ENCODE peak calls at places on chromosomes 5 and 9, in six cellular contexts. J is OCI-LY7, G is left ventricle myocardium inferior, A is choroid plexus epithelial cell, B is stomach, C is foreskin fibroblast. W is an unnamed sample.
A peak's percentile ranks its signal among the peaks of the same experiment; 100 is the strongest.

GRCh38 chr5:132293066-132293991 is 865 bp upstream of the SLC22A4 start:
- DNase-seq in J (no peak), G (peak; percentile 90), A (peak; percentile 90), B (peak; percentile 73), C (peak; percentile 84), W (peak; percentile 56)

GRCh38 chr5:168611163-168611562 is 32.0 kb upstream of the PANK3 start:
- DNase-seq in J (no peak), G (no peak), A (peak; percentile 58), B (no peak), C (no peak), W (no peak)

GRCh38 chr9:82997471-82998140 is 65.3 kb downstream of the RASEF start:
- DNase-seq in J (no peak), G (no peak), A (no peak), B (no peak), C (no peak), W (no peak)

GRCh38 chr5:456351-457194 is 13.6 kb downstream of the EXOC3 start:
- DNase-seq in J (no peak), G (peak; percentile 6), A (no peak), B (peak; percentile 15), C (no peak), W (no peak)

GRCh38 chr9:96777539-96777864 is 385 bp downstream of the ZNF510 start:
- DNase-seq in J (no peak), G (no peak), A (peak; percentile 16), B (no peak), C (no peak), W (no peak)

GRCh38 chr5:97075649-97076048 is 66.8 kb downstream of the LIX1 start:
- DNase-seq in J (no peak), G (no peak), A (no peak), B (no peak), C (no peak), W (no peak)

GRCh38 chr5:154721476-154722058 is 33.6 kb upstream of the LARP1 start:
- DNase-seq in J (no peak), G (no peak), A (no peak), B (no peak), C (no peak), W (no peak)

GRCh38 chr5:6805835-6806234 is 92.6 kb downstream of the TENT4A start:
- DNase-seq in J (no peak), G (no peak), A (no peak), B (no peak), C (no peak), W (no peak)

GRCh38 chr5:91229031-91229623 is 154.0 kb downstream of the ARRDC3 start:
- DNase-seq in J (no peak), G (no peak), A (no peak), B (no peak), C (no peak), W (no peak)

GRCh38 chr5:178241259-178241658 is 8.7 kb upstream of the PHYKPL start:
- DNase-seq in J (no peak), G (peak; percentile 42), A (no peak), B (no peak), C (no peak), W (no peak)

GRCh38 chr9:128105538-128106175 is 21.9 kb downstream of the PTGES2 start:
- DNase-seq in J (no peak), G (no peak), A (no peak), B (no peak), C (no peak), W (no peak)

GRCh38 chr5:142167458-142167857 is 58.9 kb downstream of the NDFIP1 start:
- DNase-seq in J (no peak), G (no peak), A (peak; percentile 17), B (no peak), C (no peak), W (no peak)

GRCh38 chr5:169164481-169164925 is 136.4 kb downstream of the SLIT3 start:
- DNase-seq in J (no peak), G (no peak), A (no peak), B (peak; percentile 74), C (peak; percentile 72), W (no peak)

GRCh38 chr5:101728933-101729332 is 567.2 kb downstream of the SLCO4C1 start:
- DNase-seq in J (no peak), G (no peak), A (peak; percentile 1), B (no peak), C (no peak), W (peak; percentile 1)

GRCh38 chr5:138461343-138462125 is 3.7 kb upstream of the EGR1 start:
- DNase-seq in J (no peak), G (no peak), A (peak; percentile 72), B (peak; percentile 35), C (peak; percentile 68), W (no peak)

GRCh38 chr5:72194846-72195245 is 87.6 kb downstream of the MAP1B start:
- DNase-seq in J (no peak), G (no peak), A (peak; percentile 50), B (no peak), C (no peak), W (peak; percentile 78)

GRCh38 chr5:149854881-149855280 is 89.7 kb downstream of the PDE6A start:
- DNase-seq in J (no peak), G (no peak), A (no peak), B (no peak), C (no peak), W (no peak)

GRCh38 chr5:145180341-145180740 is 654.8 kb downstream of the PRELID2 start:
- DNase-seq in J (no peak), G (no peak), A (no peak), B (no peak), C (no peak), W (no peak)

GRCh38 chr9:133641396-133641655 is 5.2 kb downstream of the DBH start:
- DNase-seq in J (no peak), G (no peak), A (no peak), B (no peak), C (no peak), W (no peak)

GRCh38 chr5:33788922-33789321 is 102.9 kb downstream of the ADAMTS12 start:
- DNase-seq in J (no peak), G (no peak), A (peak; percentile 97), B (no peak), C (peak; percentile 98), W (no peak)

GRCh38 chr9:104342552-104342951 is 161.5 kb upstream of the OR13F1 start:
- DNase-seq in J (no peak), G (no peak), A (no peak), B (no peak), C (no peak), W (no peak)

GRCh38 chr9:13266172-13266571 is 13.3 kb downstream of the MPDZ start:
- DNase-seq in J (no peak), G (no peak), A (peak; percentile 96), B (no peak), C (peak; percentile 38), W (no peak)

GRCh38 chr5:4640793-4641192 is 499.3 kb upstream of the ADAMTS16 start:
- DNase-seq in J (no peak), G (no peak), A (peak; percentile 10), B (no peak), C (no peak), W (no peak)

GRCh38 chr5:102856374-102856748 is 101.3 kb downstream of the PAM start:
- DNase-seq in J (no peak), G (no peak), A (peak; percentile 55), B (no peak), C (peak; percentile 65), W (no peak)

GRCh38 chr9:5470122-5470521 is 19.8 kb downstream of the CD274 start:
- DNase-seq in J (no peak), G (no peak), A (no peak), B (no peak), C (no peak), W (no peak)

DNA sequence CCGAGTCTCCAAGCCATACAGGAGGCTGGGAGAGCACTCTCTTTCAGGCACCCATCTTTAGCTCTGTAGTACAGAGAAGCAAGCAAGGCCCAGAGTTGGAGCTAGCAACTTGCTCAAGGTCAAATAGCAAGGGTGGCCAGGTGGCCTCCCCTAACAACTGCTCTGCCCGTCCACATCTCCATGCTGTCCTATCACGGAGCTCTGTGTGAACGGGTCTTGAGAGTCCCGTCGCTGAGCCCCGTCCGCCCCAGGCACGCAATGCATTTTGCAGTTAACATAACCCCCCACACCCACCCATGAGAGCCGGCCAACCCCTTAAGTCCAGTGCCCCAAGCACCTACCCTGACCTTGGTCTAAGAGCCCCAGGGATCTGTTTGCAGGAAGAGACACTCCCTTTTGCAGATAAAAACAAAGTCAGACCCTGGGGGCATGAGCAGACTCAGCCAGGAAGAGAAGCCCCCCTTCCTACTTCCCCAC is 1.5 kb downstream of the RNF44 start:
- DNase-seq in J (peak; percentile 44), G (no peak), A (no peak), B (no peak), C (no peak), W (no peak)
- H3K4me3 ChIP-seq in J (peak overlapping the region; percentile 79), G (peak overlapping the region; percentile 93), A (peak overlapping the region; percentile 99), B (peak overlapping the region; percentile 82), C (peak overlapping the region; percentile 100), W (peak overlapping the region; percentile 99)

GRCh38 chr9:4260661-4261060 is 39.2 kb downstream of the GLIS3 start:
- DNase-seq in J (no peak), G (no peak), A (no peak), B (no peak), C (no peak), W (no peak)

GRCh38 chr9:4262735-4263141 is 37.1 kb downstream of the GLIS3 start:
- DNase-seq in J (no peak), G (no peak), A (peak; percentile 93), B (no peak), C (peak; percentile 67), W (no peak)

GRCh38 chr9:4259489-4259888 is 40.4 kb downstream of the GLIS3 start:
- DNase-seq in J (no peak), G (no peak), A (no peak), B (no peak), C (no peak), W (no peak)

GRCh38 chr9:4258321-4259093 is 41.4 kb downstream of the GLIS3 start:
- DNase-seq in J (no peak), G (no peak), A (peak; percentile 58), B (no peak), C (peak; percentile 17), W (no peak)
- H3K4me3 ChIP-seq in J (no peak overlapping the region), G (no peak overlapping the region), A (no peak overlapping the region), B (no peak overlapping the region), C (no peak overlapping the region), W (no peak overlapping the region)

DNA sequence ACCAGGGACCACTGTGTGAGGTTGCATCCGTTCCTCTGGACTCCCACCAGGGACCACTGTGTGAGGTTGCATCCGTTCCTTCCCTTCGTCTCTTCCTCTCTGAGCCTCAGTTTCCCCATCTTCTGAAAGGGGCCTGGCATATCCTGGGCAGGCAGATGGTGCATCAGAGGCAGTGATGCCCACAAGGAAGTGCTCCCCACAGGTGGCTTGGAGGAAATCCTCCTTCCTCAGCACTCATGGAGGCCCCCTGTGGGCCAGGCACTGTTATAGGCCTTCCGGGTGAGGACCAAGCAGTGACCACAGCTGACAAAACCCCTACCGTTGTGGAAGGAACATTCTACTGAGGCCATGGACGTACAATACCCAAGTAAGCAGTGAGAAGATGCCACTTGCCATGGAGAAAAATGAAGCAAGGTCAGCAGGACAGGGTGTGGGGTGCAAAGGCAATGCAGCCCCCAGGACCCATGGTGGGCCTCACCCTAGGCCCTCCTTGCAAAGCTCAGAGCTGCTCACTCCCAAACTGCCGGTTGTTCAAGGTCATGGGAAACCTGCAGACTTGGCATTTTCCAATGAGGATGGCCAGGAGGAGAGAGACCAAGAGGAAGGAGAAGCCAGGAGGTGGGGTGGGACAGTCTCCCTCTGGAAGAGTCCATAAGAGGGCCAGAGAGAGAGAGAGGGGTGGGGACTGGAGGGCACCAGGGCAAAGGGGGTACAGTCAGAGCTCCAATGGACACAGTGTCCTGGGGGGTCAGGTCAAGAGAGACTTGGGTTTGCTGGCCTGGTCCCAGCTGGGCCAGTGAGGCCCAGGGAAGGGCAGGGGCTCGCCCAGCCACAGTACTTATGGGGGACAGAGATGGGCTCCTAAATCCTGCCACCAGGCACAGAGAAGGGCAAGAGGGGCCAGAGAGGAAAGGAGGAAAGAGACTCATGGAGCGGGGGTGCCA is 51.1 kb downstream of the C9orf50 start:
- DNase-seq in J (peak; percentile 21), G (no peak), A (peak; percentile 63), B (peak; percentile 37), C (no peak), W (no peak)
- H3K4me3 ChIP-seq in J (no peak overlapping the region), G (peak overlapping the region; percentile 70), A (no peak overlapping the region), B (peak overlapping the region; percentile 57), C (no peak overlapping the region), W (no peak overlapping the region)

GRCh38 chr5:38607396-38607795 is 51.0 kb upstream of the LIFR start:
- DNase-seq in J (no peak), G (no peak), A (peak; percentile 99), B (no peak), C (peak; percentile 83), W (no peak)
- H3K4me3 ChIP-seq in J (no peak overlapping the region), G (no peak overlapping the region), A (no peak overlapping the region), B (peak overlapping the region; percentile 13), C (no peak overlapping the region), W (no peak overlapping the region)